ENCODE peak calls at places on chromosomes 2 and 18, in five cellular contexts. N, T, K, W and A are unnamed samples.

GRCh38 chr2:72147303-72147970 is at the start of gene CYP26B1:
- DNase-seq in N (no peak), K (peak; percentile 52), W (peak; percentile 82), T (no peak), A (no peak)

GRCh38 chr2:183089192-183089851 is 10.8 kb downstream of the DUSP19 start:
- DNase-seq in W (no peak), K (no peak), T (no peak), N (no peak), A (no peak)

GRCh38 chr2:105521176-105521575 is 122.3 kb upstream of the FHL2 start:
- DNase-seq in W (peak; percentile 25), N (no peak), T (no peak), K (no peak), A (no peak)

GRCh38 chr18:8662574-8663255 is 42.6 kb upstream of the MTCL1 start:
- DNase-seq in T (no peak), K (peak; percentile 80), N (no peak), W (no peak), A (no peak)

GRCh38 chr2:109435866-109436634 is 177.7 kb downstream of the SEPTIN10 start:
- DNase-seq in T (no peak), K (no peak), N (no peak), W (no peak), A (no peak)

GRCh38 chr2:66445076-66445724 is 10.3 kb downstream of the MEIS1 start:
- DNase-seq in K (no peak), W (peak; percentile 78), T (peak; percentile 59), N (no peak), A (no peak)

GRCh38 chr2:200962821-200963128 is 685 bp downstream of the ORC2 start:
- DNase-seq in K (no peak), N (no peak), T (no peak), W (no peak), A (no peak)

GRCh38 chr18:48680871-48681270 is 142.0 kb downstream of the CTIF start:
- DNase-seq in W (peak; percentile 82), N (no peak), K (no peak), T (no peak), A (no peak)

GRCh38 chr2:207283356-207283755 is 117.6 kb upstream of the KLF7 start:
- DNase-seq in K (no peak), N (no peak), T (no peak), W (peak; percentile 13), A (no peak)

GRCh38 chr2:161063074-161063945 is 96.9 kb upstream of the TANK start:
- DNase-seq in W (peak; percentile 85), N (peak; percentile 46), K (peak; percentile 63), T (peak; percentile 48), A (peak; percentile 16)

GRCh38 chr2:75587954-75588587 is 27.3 kb upstream of the EVA1A start:
- DNase-seq in W (no peak), N (no peak), K (no peak), T (no peak), A (no peak)

GRCh38 chr2:1859671-1860450 is 115.5 kb upstream of the PXDN start:
- DNase-seq in N (no peak), K (no peak), W (no peak), T (no peak), A (no peak)

GRCh38 chr2:33529771-33530481 is 53.5 kb downstream of the RASGRP3 start:
- DNase-seq in K (no peak), W (no peak), T (no peak), N (no peak), A (no peak)

GRCh38 chr2:182924311-182924710 is 57.9 kb upstream of the FRZB start:
- DNase-seq in W (no peak), N (no peak), T (no peak), K (no peak), A (no peak)

GRCh38 chr18:48023334-48024008 is 93.0 kb upstream of the SMAD2 start:
- DNase-seq in W (peak; percentile 73), K (no peak), T (no peak), N (no peak), A (no peak)

GRCh38 chr2:226338825-226339224 is 460.8 kb downstream of the IRS1 start:
- DNase-seq in W (no peak), N (no peak), K (no peak), T (no peak), A (no peak)

GRCh38 chr2:225464346-225465025 is 65.0 kb downstream of the NYAP2 start:
- DNase-seq in T (no peak), W (no peak), N (no peak), K (no peak), A (no peak)

GRCh38 chr2:241808701-241809382 is at the start of gene NEU4:
- DNase-seq in W (peak; percentile 62), N (no peak), K (no peak), T (no peak), A (no peak)

GRCh38 chr2:181585732-181586131 is 71.2 kb downstream of the CERKL start:
- DNase-seq in T (no peak), K (no peak), W (no peak), N (no peak), A (no peak)

GRCh38 chr18:73087291-73087977 is 219.6 kb upstream of the NETO1 start:
- DNase-seq in K (no peak), T (no peak), N (no peak), W (no peak), A (no peak)

GRCh38 chr2:75503048-75503607 is 57.6 kb downstream of the EVA1A start:
- DNase-seq in N (no peak), T (no peak), K (no peak), W (no peak), A (no peak)

GRCh38 chr2:179876266-179876665 is 14.9 kb upstream of the ZNF385B start:
- DNase-seq in T (no peak), K (no peak), N (no peak), W (no peak), A (no peak)

GRCh38 chr2:74671479-74671878 is 17.4 kb downstream of the SEMA4F start:
- DNase-seq in K (no peak), W (no peak), N (no peak), T (no peak), A (no peak)

GRCh38 chr18:13267517-13267916 is 49.0 kb downstream of the LDLRAD4 start:
- DNase-seq in N (no peak), K (no peak), T (no peak), W (no peak), A (no peak)
- H3K27ac ChIP-seq in N (no peak overlapping the region), K (no peak overlapping the region), T (no peak overlapping the region), W (no peak overlapping the region), A (no peak overlapping the region)

GRCh38 chr2:218881744-218882462 is 1.3 kb downstream of the WNT10A start:
- DNase-seq in K (no peak), T (no peak), W (no peak), N (no peak), A (no peak)
- H3K27me3 ChIP-seq in K (peaks cover 50% of the 10 kb centered on the region), T (peaks cover 14% of the 10 kb centered on the region), W (peaks cover 100% of the 10 kb centered on the region), N (no peaks in the 10 kb centered on the region), A (no peaks in the 10 kb centered on the region)

GRCh38 chr2:79393107-79393506 is 119.7 kb upstream of the CTNNA2 start:
- DNase-seq in T (no peak), W (no peak), K (no peak), N (no peak), A (no peak)
- H3K27ac ChIP-seq in T (no peak overlapping the region), W (peak overlapping the region; percentile 90), K (no peak overlapping the region), N (no peak overlapping the region), A (no peak overlapping the region)

DNA sequence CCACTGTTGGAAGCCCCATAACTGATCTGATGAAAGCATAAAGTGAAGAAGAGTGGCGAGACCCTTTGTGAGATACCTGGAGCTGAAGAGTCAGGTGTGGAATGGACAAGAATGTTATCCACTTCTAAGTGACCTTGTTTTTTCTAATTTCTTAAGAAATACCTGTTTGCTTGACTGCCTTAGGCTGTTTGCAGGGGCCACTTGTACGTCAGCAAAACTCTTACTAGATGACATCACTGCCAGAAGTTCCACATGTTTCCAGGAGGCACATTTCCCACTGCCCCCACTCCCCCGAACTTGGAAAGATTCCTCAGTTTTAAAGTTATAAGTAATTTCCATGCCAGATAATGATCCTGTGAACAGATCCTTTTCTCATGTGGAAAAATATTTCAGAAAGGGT is 8.0 kb downstream of the EPAS1 start:
- DNase-seq in T (no peak), W (no peak), K (no peak), N (no peak), A (no peak)
- H3K27me3 ChIP-seq in T (no peaks in the 10 kb centered on the region), W (peaks cover 35% of the 10 kb centered on the region), K (peaks cover 15% of the 10 kb centered on the region), N (peaks cover 45% of the 10 kb centered on the region), A (no peaks in the 10 kb centered on the region)